ENCODE peak calls at places on chromosome 14, in eight cellular contexts. R, M, Z, I, X, K, B and C are unnamed samples. For H3K4me1 and H3K9me3, the result is how much of the 10 kb centered on the place peaks cover.

GRCh38 chr14:43687866-43688265 is 819.2 kb downstream of the FSCB start:
- DNase-seq in R (no peak), M (no peak), Z (no peak), I (no peak), X (no peak), K (no peak), B (no peak), C (no peak)

GRCh38 chr14:34604990-34605389 is 25.0 kb downstream of the SNX6 start:
- DNase-seq in R (no peak), M (no peak), Z (no peak), I (no peak), X (no peak), K (no peak), B (no peak), C (no peak)

GRCh38 chr14:98926151-98926550 is 345.8 kb downstream of the BCL11B start:
- DNase-seq in R (no peak), M (no peak), Z (peak), I (no peak), X (no peak), K (no peak), B (no peak), C (no peak)

GRCh38 chr14:71733210-71733883 is 198.9 kb upstream of the RGS6 start:
- DNase-seq in R (no peak), M (no peak), Z (no peak), I (no peak), X (no peak), K (no peak), B (no peak), C (no peak)

GRCh38 chr14:29348504-29348903 is 579.1 kb downstream of the PRKD1 start:
- DNase-seq in R (no peak), M (no peak), Z (no peak), I (no peak), X (no peak), K (no peak), B (no peak), C (no peak)

GRCh38 chr14:72740966-72741835 is 152.7 kb downstream of the DPF3 start:
- DNase-seq in R (no peak), M (no peak), Z (no peak), I (no peak), X (no peak), K (no peak), B (no peak), C (no peak)

GRCh38 chr14:21894003-21894897 is 220.6 kb upstream of the OR4E1 start:
- DNase-seq in R (no peak), M (peak), Z (peak), I (no peak), X (no peak), K (no peak), B (no peak), C (peak)

GRCh38 chr14:29805415-29806123 is 122.1 kb downstream of the PRKD1 start:
- DNase-seq in R (peak), M (no peak), Z (no peak), I (peak), X (peak), K (peak), B (peak), C (no peak)

GRCh38 chr14:70567791-70568190 is 32.7 kb downstream of the MED6 start:
- DNase-seq in R (no peak), M (no peak), Z (no peak), I (no peak), X (no peak), K (no peak), B (no peak), C (no peak)

GRCh38 chr14:103367995-103368394 is 17.2 kb upstream of the MARK3 start:
- DNase-seq in R (no peak), M (no peak), Z (no peak), I (no peak), X (no peak), K (no peak), B (no peak), C (no peak)

GRCh38 chr14:85536835-85537195 is 6.9 kb downstream of the FLRT2 start:
- DNase-seq in R (no peak), M (no peak), Z (no peak), I (no peak), X (no peak), K (no peak), B (no peak), C (no peak)

GRCh38 chr14:29168149-29168548 is 401.6 kb downstream of the FOXG1 start:
- DNase-seq in R (no peak), M (no peak), Z (no peak), I (no peak), X (no peak), K (no peak), B (peak), C (no peak)

GRCh38 chr14:92794547-92794941 is 439 bp downstream of the GOLGA5 start:
- DNase-seq in R (peak), M (no peak), Z (no peak), I (peak), X (no peak), K (no peak), B (no peak), C (no peak)

GRCh38 chr14:56417173-56417572 is 162.4 kb upstream of the TMEM260 start:
- DNase-seq in R (no peak), M (no peak), Z (no peak), I (no peak), X (no peak), K (no peak), B (no peak), C (no peak)

GRCh38 chr14:90294872-90295271 is 36.9 kb downstream of the NRDE2 start:
- DNase-seq in R (no peak), M (no peak), Z (no peak), I (no peak), X (no peak), K (no peak), B (no peak), C (no peak)

GRCh38 chr14:62954165-62954564 is 91.1 kb downstream of the KCNH5 start:
- DNase-seq in R (no peak), M (no peak), Z (no peak), I (no peak), X (no peak), K (no peak), B (no peak), C (no peak)

GRCh38 chr14:43198465-43198864 is 1308.6 kb downstream of the FSCB start:
- DNase-seq in R (no peak), M (no peak), Z (no peak), I (no peak), X (no peak), K (no peak), B (no peak), C (no peak)

GRCh38 chr14:105411017-105411941 is 8.3 kb upstream of the MTA1 start:
- DNase-seq in R (peak), M (no peak), Z (peak), I (no peak), X (no peak), K (no peak), B (peak), C (no peak)

GRCh38 chr14:32312010-32312331 is 17.1 kb upstream of the AKAP6 start:
- DNase-seq in R (no peak), M (no peak), Z (no peak), I (no peak), X (no peak), K (no peak), B (no peak), C (no peak)

GRCh38 chr14:105602243-105602750 is 75.9 kb downstream of the TMEM121 start:
- DNase-seq in R (no peak), M (peak), Z (peak), I (no peak), X (no peak), K (no peak), B (peak), C (no peak)

GRCh38 chr14:91985008-91985407 is 37.5 kb upstream of the FBLN5 start:
- DNase-seq in R (no peak), M (no peak), Z (no peak), I (no peak), X (no peak), K (no peak), B (no peak), C (no peak)

GRCh38 chr14:91357272-91357671 is 60.3 kb downstream of the CCDC88C start:
- DNase-seq in R (no peak), M (no peak), Z (peak), I (no peak), X (no peak), K (no peak), B (no peak), C (no peak)

GRCh38 chr14:35222324-35222723 is 69.9 kb upstream of the PSMA6 start:
- DNase-seq in R (no peak), M (no peak), Z (no peak), I (no peak), X (no peak), K (no peak), B (no peak), C (no peak)

GRCh38 chr14:72906316-72906715 is 12.4 kb upstream of the DPF3 start:
- DNase-seq in R (no peak), M (no peak), Z (no peak), I (no peak), X (no peak), K (no peak), B (no peak), C (no peak)

GRCh38 chr14:70856851-70857498 is 47.7 kb upstream of the MAP3K9 start:
- DNase-seq in R (no peak), M (no peak), Z (no peak), I (no peak), X (no peak), K (no peak), B (no peak), C (no peak)

GRCh38 chr14:31770271-31770670 is 209.1 kb downstream of the NUBPL start:
- DNase-seq in R (no peak), M (no peak), Z (no peak), I (no peak), X (no peak), K (no peak), B (no peak), C (no peak)

GRCh38 chr14:32761381-32761968 is 177.2 kb upstream of the NPAS3 start:
- DNase-seq in R (no peak), M (no peak), Z (no peak), I (no peak), X (no peak), K (no peak), B (no peak), C (no peak)

GRCh38 chr14:43172899-43173548 is 1334.1 kb downstream of the FSCB start:
- DNase-seq in R (no peak), M (no peak), Z (no peak), I (no peak), X (no peak), K (no peak), B (no peak), C (no peak)

GRCh38 chr14:104778694-104779331 is 16.7 kb downstream of the AKT1 start:
- DNase-seq in R (no peak), M (no peak), Z (no peak), I (no peak), X (no peak), K (no peak), B (peak), C (no peak)

GRCh38 chr14:75604979-75605825 is 26.8 kb downstream of the FLVCR2 start:
- DNase-seq in R (no peak), M (no peak), Z (no peak), I (peak), X (no peak), K (no peak), B (no peak), C (no peak)

GRCh38 chr14:68841030-68841809 is 48.4 kb upstream of the ZFP36L1 start:
- DNase-seq in R (no peak), M (no peak), Z (no peak), I (peak), X (no peak), K (no peak), B (no peak), C (no peak)

GRCh38 chr14:54589076-54589475 is 22.1 kb downstream of the SAMD4A start:
- DNase-seq in R (no peak), M (no peak), Z (no peak), I (no peak), X (no peak), K (no peak), B (no peak), C (no peak)

GRCh38 chr14:54593860-54594259 is 26.9 kb downstream of the SAMD4A start:
- DNase-seq in R (no peak), M (no peak), Z (no peak), I (no peak), X (no peak), K (no peak), B (no peak), C (no peak)

GRCh38 chr14:54591461-54592245 is 24.7 kb downstream of the SAMD4A start:
- DNase-seq in R (no peak), M (no peak), Z (no peak), I (no peak), X (no peak), K (no peak), B (no peak), C (no peak)

GRCh38 chr14:54589843-54590242 is 22.9 kb downstream of the SAMD4A start:
- DNase-seq in R (no peak), M (no peak), Z (no peak), I (no peak), X (no peak), K (no peak), B (no peak), C (no peak)

DNA sequence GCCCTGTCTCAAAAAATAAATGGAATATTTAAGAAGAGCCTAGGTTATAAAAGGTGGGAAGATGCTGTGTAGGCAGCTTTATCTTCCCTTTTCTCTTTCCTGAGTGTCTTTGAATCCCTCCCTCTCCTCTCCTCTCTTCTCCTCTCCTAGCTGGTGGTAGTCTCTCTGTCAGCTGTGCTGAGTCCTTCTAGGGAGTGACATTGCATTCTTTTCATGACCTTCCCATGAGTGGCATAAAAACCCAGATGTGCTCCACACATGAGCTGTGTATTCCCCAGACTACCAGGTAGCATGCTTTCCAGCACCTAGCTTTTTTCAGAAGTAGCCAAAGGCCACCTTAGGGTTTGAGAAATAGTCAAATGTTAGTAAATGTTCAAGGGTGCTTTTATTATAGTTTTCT is 23.6 kb downstream of the SAMD4A start:
- DNase-seq in R (no peak), M (no peak), Z (no peak), I (no peak), X (no peak), K (no peak), B (no peak), C (no peak)
- H3K4me1 ChIP-seq in R (under half), M (under half), Z (under half), I (under half), X (under half), K (under half), B (under half), C (under half)

GRCh38 chr14:23308721-23309445 is 2.2 kb downstream of the BCL2L2 start:
- DNase-seq in R (no peak), M (no peak), Z (no peak), I (no peak), X (no peak), K (no peak), B (peak), C (no peak)
- H3K4me3 ChIP-seq in R (no peak), M (peak), Z (no peak), I (no peak), X (no peak), K (no peak), B (no peak), C (no peak)

DNA sequence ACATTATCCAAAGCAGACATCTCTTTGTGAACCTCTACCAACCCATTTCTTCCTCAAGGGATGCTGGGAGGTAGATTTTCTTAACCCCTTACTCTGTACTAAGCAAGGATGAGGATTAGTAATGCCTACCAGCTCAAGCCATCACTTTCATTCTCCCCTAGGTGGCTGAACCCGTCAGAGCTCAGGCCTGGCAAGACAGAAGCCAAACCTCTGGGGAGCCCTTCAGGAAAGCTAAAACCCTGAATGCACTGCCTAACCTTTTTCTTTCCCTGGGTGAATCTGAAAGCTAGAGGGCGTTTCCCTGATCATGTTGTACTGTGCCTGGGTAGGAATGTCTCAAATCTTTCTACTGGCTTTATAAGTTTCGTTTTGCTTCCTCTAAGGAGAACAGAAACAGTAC is 617.3 kb downstream of the RPL10L start:
- DNase-seq in R (no peak), M (no peak), Z (no peak), I (no peak), X (no peak), K (no peak), B (no peak), C (no peak)
- H3K9me3 ChIP-seq in R (under half), M (under half), Z (under half), I (under half), X (under half), K (under half), B (under half), C (under half)

DNA sequence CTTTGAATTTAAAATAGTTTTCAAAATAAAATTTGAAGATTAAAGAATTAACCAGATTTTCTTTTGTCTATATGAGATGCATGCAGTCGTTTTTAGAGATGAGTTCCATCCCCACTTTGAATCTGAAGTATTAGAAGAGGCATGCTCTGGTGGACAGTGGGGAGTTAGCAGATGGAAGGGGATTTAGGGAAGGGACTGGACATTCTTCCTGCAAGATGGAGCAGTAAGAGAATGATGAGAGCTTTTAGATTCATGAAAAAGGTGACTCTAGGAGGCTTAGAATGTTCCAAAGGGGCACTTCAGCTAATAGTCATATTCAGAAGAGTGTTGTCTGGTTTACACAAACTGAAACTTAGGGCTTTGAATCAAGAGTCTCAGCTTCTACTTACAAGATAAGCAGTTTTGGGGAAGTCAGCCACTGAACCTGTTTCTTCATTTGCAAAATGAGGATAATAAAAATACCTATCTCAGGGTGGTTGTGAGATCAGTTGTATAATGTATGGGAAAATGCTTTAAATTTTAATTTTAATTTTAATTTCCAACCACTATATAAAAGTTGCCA is 3.7 kb downstream of the ZBTB1 start:
- DNase-seq in R (no peak), M (no peak), Z (no peak), I (no peak), X (no peak), K (no peak), B (no peak), C (no peak)
- H3K4me1 ChIP-seq in R (under half), M (under half), Z (half or more), I (under half), X (under half), K (under half), B (under half), C (half or more)

DNA sequence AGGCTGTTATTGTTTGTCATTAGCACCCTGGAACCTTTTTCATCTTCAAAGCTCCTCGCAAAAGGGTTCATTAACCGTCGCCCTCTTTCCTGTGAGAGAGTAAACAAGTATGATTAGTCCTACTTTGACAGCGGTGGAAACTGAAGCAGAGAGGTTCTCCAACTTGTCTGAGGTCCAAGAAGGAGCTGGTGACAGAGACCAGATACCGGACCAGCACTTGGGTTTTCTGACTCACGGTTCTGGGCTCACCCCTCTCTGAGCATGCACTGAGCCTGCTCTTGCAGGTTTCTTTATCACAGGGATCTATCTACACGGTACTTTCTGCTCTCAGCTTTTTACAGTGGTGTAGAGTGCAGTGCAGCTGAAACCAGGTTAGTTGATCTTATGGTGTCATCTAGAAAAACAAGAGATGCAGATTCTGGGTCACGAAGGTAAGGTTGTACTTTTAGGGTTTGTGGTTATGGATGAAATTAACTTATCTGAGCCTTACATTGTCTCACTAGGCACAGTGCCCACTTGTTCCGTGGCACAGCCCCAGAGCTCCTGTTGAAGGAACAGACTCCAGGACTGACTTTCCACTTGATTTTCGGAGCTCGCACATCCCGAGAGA is 62.1 kb downstream of the PPP2R5C start:
- DNase-seq in R (peak), M (no peak), Z (no peak), I (no peak), X (no peak), K (peak), B (no peak), C (peak)
- H3K4me3 ChIP-seq in R (peak), M (peak), Z (peak), I (no peak), X (no peak), K (peak), B (no peak), C (peak)

DNA sequence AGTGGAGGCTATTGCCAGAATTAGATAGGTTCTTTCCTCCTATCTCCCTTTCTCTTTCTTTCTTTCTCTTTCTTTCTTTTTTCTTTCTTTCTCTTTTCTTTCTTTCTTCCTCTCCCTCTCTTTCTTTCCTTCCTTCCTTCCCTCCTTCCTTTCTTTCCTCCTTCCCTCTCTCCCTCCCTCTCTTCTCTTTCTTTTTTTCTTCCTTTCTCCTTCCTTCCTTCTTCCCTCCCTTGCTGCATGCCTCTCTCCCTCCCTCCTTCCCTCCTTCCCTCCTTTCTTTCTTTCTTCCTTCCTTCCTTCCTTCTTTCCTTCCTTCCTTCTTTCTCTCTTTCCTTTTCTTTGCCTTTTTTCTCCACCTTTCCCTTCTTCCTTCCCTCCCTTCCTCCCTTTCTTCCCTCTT is 16.4 kb upstream of the MDGA2 start:
- DNase-seq in R (no peak), M (no peak), Z (no peak), I (no peak), X (no peak), K (no peak), B (no peak), C (no peak)
- H3K9me3 ChIP-seq in R (under half), M (under half), Z (under half), I (under half), X (under half), K (under half), B (under half), C (under half)

GRCh38 chr14:66974397-66975025 is 214.7 kb upstream of the GARIN2 start:
- DNase-seq in R (no peak), M (no peak), Z (no peak), I (no peak), X (no peak), K (no peak), B (no peak), C (no peak)

DNA sequence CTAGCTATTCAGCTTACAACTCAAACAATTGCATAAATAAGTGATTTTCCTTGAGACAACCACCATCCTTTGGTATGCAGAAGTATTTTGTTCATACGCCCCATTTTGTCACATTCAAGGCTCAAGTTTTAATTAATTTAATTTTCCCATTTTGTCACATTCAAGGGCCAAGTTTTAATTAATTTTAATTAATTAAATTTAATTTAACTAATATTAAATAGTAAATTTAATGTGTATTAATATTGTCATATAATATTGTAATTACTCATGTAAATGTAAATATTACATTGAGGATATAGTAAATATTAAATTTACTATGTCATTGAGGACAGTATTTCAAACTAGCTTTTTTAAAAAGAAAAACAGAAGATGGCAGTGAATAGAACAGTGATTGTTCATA is 216.8 kb upstream of the GARIN2 start:
- DNase-seq in R (no peak), M (no peak), Z (no peak), I (no peak), X (no peak), K (no peak), B (no peak), C (no peak)
- H3K4me1 ChIP-seq in R (under half), M (under half), Z (under half), I (under half), X (under half), K (under half), B (under half), C (under half)

GRCh38 chr14:55274760-55275159 is 3.5 kb downstream of the FBXO34 start:
- DNase-seq in R (no peak), M (no peak), Z (no peak), I (no peak), X (no peak), K (no peak), B (no peak), C (no peak)
- H3K4me3 ChIP-seq in R (no peak), M (no peak), Z (no peak), I (no peak), X (no peak), K (no peak), B (no peak), C (no peak)